ENCODE peak calls at places on chromosomes 13 and 19, in six cellular contexts. O is HCT116; L is tibial nerve; G is left lung; C is HepG2; A is CD8-positive, alpha-beta memory T cell. D is an unnamed sample.

GRCh38 chr19:33374406-33374703 is 846 bp downstream of the CEBPG start:
- DNase-seq in G (no peak), C (no peak), L (no peak), A (no peak), O (no peak), D (no peak)

GRCh38 chr13:20492036-20492435 is 33.6 kb downstream of the CRYL1 start:
- DNase-seq in O (no peak), G (no peak), C (no peak), A (no peak), L (no peak), D (no peak)

GRCh38 chr13:74102691-74103090 is 31.5 kb downstream of the KLF12 start:
- DNase-seq in G (no peak), L (no peak), O (no peak), C (no peak), A (no peak), D (no peak)

GRCh38 chr13:27036236-27036981 is 135.2 kb downstream of the USP12 start:
- DNase-seq in G (no peak), O (peak), A (no peak), C (no peak), L (no peak), D (no peak)

GRCh38 chr13:85191996-85192395 is 607.2 kb downstream of the SLITRK6 start:
- DNase-seq in C (no peak), G (no peak), A (no peak), L (no peak), O (no peak), D (no peak)

GRCh38 chr19:6125571-6125989 is 9.9 kb upstream of the ACSBG2 start:
- DNase-seq in A (peak), G (peak), L (no peak), O (peak), C (peak), D (no peak)

GRCh38 chr19:27906081-27906480 is 1306.9 kb downstream of the UQCRFS1 start:
- DNase-seq in O (no peak), G (no peak), C (no peak), A (no peak), L (no peak), D (no peak)

GRCh38 chr13:36224730-36225129 is 10.4 kb upstream of the SOHLH2 start:
- DNase-seq in A (no peak), L (no peak), G (no peak), O (no peak), C (no peak), D (no peak)

GRCh38 chr13:110490009-110490770 is 71.3 kb downstream of the RAB20 start:
- DNase-seq in C (peak), O (no peak), L (no peak), G (no peak), A (no peak), D (no peak)

DNA sequence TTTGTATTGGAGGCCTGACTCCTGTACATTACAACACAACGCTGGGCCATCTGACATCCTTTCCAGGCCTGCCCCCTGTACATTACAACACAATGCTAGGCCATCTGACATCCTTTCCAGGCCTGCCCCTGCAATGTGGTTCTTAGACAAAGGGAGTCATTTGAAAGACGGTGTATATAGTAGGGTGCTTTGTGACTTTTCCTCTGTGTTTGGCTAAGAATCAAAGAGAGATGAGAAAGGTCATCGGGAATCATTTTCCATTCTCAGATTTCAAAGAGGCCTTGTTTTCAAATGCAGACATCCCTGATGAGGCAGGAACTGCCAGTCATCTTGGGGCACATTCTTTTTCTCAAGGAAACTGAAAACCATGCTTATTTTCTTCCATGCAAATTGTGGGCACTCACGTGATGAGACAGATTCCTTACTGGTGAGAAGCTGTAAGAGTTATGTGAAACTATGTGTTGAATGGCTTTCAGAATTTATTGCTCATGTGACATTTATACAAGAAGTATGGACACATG is 551.6 kb downstream of the MYO16 start:
- DNase-seq in A (no peak), L (no peak), O (peak), G (no peak), C (peak), D (peak)
- H3K4me3 ChIP-seq in A (no peak), L (no peak), O (no peak), G (no peak), C (no peak), D (no peak)

DNA sequence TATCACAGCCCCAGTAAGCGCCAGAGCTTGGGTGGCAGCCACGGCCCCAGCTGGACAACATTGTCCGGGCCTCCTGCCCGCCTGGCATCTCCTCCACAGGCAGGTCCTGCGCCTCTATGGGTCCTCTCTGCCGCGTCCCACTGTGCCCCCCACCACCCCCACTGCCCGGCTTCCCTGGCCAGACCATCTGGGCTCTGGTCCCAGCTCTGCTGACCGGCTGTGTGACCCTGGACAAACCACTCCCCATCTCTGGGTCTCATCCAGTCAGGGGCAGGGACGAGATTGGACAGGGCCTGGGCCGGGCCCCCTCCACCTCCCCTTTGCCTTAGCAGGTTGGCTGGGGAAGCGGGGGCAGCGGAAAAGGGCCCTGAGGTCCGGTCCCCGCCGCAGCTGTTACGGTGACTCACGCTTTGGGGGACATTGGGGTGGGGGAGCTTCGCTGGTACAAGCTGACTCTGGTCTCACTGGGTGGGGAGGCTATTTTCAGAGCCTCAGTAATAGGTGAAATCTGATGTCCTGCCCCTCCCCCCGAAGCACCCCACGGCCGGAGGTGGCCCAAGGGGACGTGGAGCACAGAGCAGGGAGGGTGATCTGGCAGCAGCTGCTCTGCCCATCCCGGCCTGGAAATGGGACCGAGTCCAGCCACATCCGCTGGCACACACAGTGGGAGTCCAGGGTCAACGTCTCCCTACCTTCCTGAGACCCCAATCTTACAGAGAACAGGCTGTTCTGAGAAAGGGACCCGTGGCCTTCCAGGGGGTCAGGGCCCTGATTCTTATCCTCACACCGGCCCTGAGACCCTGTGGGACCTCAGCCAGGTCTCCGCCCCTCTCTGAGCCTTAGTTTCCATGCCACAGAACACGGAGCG is 9.1 kb downstream of the NFIC start:
- DNase-seq in O (no peak), A (no peak), C (no peak), G (no peak), L (peak), D (no peak)
- H3K4me3 ChIP-seq in O (no peak), A (no peak), C (no peak), G (peak), L (peak), D (no peak)

GRCh38 chr19:45322311-45322710 is 364 bp downstream of the CKM start:
- DNase-seq in C (peak), G (no peak), O (no peak), A (no peak), L (no peak), D (no peak)

GRCh38 chr19:45323671-45324081 is 1.0 kb upstream of the CKM start:
- DNase-seq in O (no peak), L (no peak), C (no peak), G (no peak), A (no peak), D (no peak)

GRCh38 chr19:45321848-45322247 is 827 bp downstream of the CKM start:
- DNase-seq in G (no peak), A (no peak), O (no peak), L (no peak), C (no peak), D (no peak)

GRCh38 chr19:45324349-45324907 is 1.8 kb upstream of the CKM start:
- DNase-seq in A (no peak), L (no peak), C (no peak), O (no peak), G (no peak), D (no peak)

GRCh38 chr19:45322744-45323281 is at the start of gene CKM:
- DNase-seq in C (no peak), L (no peak), O (no peak), A (no peak), G (no peak), D (no peak)
- H3K4me3 ChIP-seq in C (no peak), L (no peak), O (no peak), A (no peak), G (no peak), D (peak)

DNA sequence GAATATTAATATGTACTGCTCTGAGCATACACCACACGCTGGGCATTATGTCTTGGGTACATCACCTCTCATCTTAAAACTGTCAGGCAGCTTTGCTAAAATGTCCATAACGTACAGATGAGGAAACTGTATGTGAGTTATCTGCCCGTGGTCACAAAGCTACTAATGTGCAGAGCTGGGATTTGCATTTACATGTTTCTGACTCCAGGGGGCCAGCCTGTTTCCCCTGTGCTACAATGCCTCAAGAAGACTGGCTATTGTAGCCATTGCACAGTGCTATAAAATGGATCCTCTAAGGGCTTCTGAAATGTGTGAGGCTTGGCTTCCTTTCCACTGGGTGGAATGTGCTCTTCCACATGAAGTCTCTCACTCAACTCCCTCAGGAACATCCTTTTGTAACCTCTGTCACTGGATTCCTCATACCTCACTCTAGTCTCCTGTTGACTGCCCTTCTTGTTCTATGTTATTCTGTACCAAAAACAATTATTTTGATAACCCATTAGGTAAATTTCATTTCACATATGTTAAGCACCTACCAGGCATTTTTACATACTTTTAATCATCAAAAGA is 95.6 kb upstream of the HTR2A start:
- DNase-seq in A (no peak), G (no peak), C (peak), O (peak), L (no peak), D (no peak)
- H3K4me3 ChIP-seq in A (no peak), G (no peak), C (no peak), O (no peak), L (no peak), D (no peak)

GRCh38 chr19:4278460-4278901 is 585 bp upstream of the SHD start:
- DNase-seq in C (no peak), L (no peak), O (no peak), A (no peak), G (no peak), D (no peak)
- H3K4me3 ChIP-seq in C (peak), L (no peak), O (no peak), A (no peak), G (no peak), D (no peak)

GRCh38 chr13:95005300-95005699 is 293.0 kb upstream of the SOX21 start:
- DNase-seq in O (no peak), G (no peak), C (no peak), L (no peak), A (no peak), D (no peak)

GRCh38 chr13:94999871-95000270 is 287.5 kb upstream of the SOX21 start:
- DNase-seq in L (no peak), A (no peak), G (no peak), C (no peak), O (no peak), D (no peak)

GRCh38 chr13:95007322-95007721 is 293.9 kb downstream of the ABCC4 start:
- DNase-seq in O (no peak), C (no peak), G (no peak), L (no peak), A (no peak), D (no peak)

GRCh38 chr13:95002126-95002525 is 289.8 kb upstream of the SOX21 start:
- DNase-seq in G (no peak), O (no peak), L (no peak), A (no peak), C (peak), D (no peak)

DNA sequence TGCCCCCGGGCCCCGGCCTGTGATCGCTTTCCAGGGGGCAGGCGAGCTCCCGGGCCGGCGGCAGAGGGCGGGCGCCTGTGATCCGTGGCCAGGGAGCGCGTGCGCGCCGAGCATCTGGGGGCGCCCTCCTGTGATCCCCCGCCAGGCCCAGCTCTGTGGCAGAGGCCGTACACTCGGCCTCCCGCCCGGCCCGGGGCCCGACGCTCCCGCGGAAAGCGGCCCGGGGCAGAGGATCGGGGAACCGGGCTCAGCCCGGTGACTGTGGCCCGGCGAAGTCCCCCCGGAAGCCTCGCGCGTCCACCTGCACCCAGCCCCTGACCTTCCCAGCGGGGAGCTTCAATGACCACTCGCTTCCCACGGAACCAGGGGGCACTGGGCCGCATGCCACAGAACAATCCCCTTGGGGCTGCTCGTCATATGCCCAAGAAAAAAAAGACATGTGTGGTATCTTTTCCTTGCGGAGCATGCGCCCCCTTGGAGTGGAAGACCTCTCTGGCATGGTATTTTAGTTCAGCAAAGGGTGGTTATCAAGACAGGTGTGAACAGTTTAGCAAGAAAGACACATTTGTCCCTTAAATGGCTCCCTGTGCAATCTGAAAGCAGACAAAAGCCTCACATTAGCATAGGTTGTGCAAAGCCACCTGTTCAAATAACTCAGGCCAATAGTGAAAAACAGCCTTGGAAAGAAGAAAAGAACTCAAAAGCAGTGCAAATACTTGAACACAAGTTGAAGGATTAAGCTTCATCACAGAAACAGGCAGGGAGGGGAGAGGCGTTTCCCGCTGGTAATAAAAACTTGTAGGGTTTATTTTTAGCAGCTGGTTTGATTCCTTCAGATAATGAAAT is 290.8 kb upstream of the SOX21 start:
- DNase-seq in A (no peak), O (no peak), L (no peak), C (no peak), G (peak), D (no peak)
- H3K4me3 ChIP-seq in A (no peak), O (no peak), L (peak), C (no peak), G (peak), D (peak)

GRCh38 chr13:112765734-112766133 is 75.9 kb downstream of the ATP11A start:
- DNase-seq in C (no peak), L (no peak), G (no peak), A (no peak), O (no peak), D (no peak)
- H3K4me3 ChIP-seq in C (no peak), L (no peak), G (no peak), A (no peak), O (no peak), D (no peak)